ENCODE peak calls at places on chromosomes 7 and 10, in four cellular contexts. One of them, this sample, is unnamed.
A peak's percentile ranks its signal among the peaks of the same experiment; 100 is the strongest.

GRCh38 chr7:124784879-124785818 is 19.6 kb upstream of the GPR37 start:
- DNase-seq in GM13977: peak; percentile 46
- DNase-seq in HFFc6: peak; percentile 48
- DNase-seq in activated naive CD8-positive, alpha-beta T cell treated with anti-CD3 and anti-CD28 coated beads, Interleukin-2, amount 50 U/mL, for 16 hours: no peak
- DNase-seq in this sample: peak; percentile 14

GRCh38 chr7:14936530-14936929 is 34.0 kb upstream of the DGKB start:
- DNase-seq in GM13977: no peak
- DNase-seq in activated naive CD8-positive, alpha-beta T cell treated with anti-CD3 and anti-CD28 coated beads, Interleukin-2, amount 50 U/mL, for 16 hours: no peak
- DNase-seq in HFFc6: no peak
- DNase-seq in this sample: peak; percentile 63

GRCh38 chr7:40105879-40106473 is 28.4 kb downstream of the MPLKIP start:
- DNase-seq in activated naive CD8-positive, alpha-beta T cell treated with anti-CD3 and anti-CD28 coated beads, Interleukin-2, amount 50 U/mL, for 16 hours: no peak
- DNase-seq in GM13977: no peak
- DNase-seq in HFFc6: no peak
- DNase-seq in this sample: no peak

GRCh38 chr10:4391683-4392082 is 434.3 kb upstream of the AKR1E2 start:
- DNase-seq in GM13977: no peak
- DNase-seq in HFFc6: no peak
- DNase-seq in activated naive CD8-positive, alpha-beta T cell treated with anti-CD3 and anti-CD28 coated beads, Interleukin-2, amount 50 U/mL, for 16 hours: no peak
- DNase-seq in this sample: no peak

GRCh38 chr7:16099302-16099832 is 322.0 kb downstream of the CRPPA start:
- DNase-seq in activated naive CD8-positive, alpha-beta T cell treated with anti-CD3 and anti-CD28 coated beads, Interleukin-2, amount 50 U/mL, for 16 hours: no peak
- DNase-seq in HFFc6: no peak
- DNase-seq in GM13977: no peak
- DNase-seq in this sample: no peak

GRCh38 chr7:23268746-23269145 is 22.2 kb downstream of the GPNMB start:
- DNase-seq in GM13977: no peak
- DNase-seq in HFFc6: peak; percentile 13
- DNase-seq in activated naive CD8-positive, alpha-beta T cell treated with anti-CD3 and anti-CD28 coated beads, Interleukin-2, amount 50 U/mL, for 16 hours: no peak
- DNase-seq in this sample: no peak

GRCh38 chr10:101094113-101094512 is 32.3 kb downstream of the KAZALD1 start:
- DNase-seq in activated naive CD8-positive, alpha-beta T cell treated with anti-CD3 and anti-CD28 coated beads, Interleukin-2, amount 50 U/mL, for 16 hours: no peak
- DNase-seq in HFFc6: no peak
- DNase-seq in GM13977: no peak
- DNase-seq in this sample: no peak

GRCh38 chr7:1851731-1852531 is 181.9 kb downstream of the ELFN1 start:
- DNase-seq in GM13977: no peak
- DNase-seq in HFFc6: no peak
- DNase-seq in activated naive CD8-positive, alpha-beta T cell treated with anti-CD3 and anti-CD28 coated beads, Interleukin-2, amount 50 U/mL, for 16 hours: no peak
- DNase-seq in this sample: no peak

GRCh38 chr10:101708870-101709269 is 13.9 kb upstream of the FBXW4 start:
- DNase-seq in HFFc6: no peak
- DNase-seq in GM13977: no peak
- DNase-seq in activated naive CD8-positive, alpha-beta T cell treated with anti-CD3 and anti-CD28 coated beads, Interleukin-2, amount 50 U/mL, for 16 hours: no peak
- DNase-seq in this sample: no peak

GRCh38 chr7:16590424-16590823 is 55.1 kb downstream of the ANKMY2 start:
- DNase-seq in activated naive CD8-positive, alpha-beta T cell treated with anti-CD3 and anti-CD28 coated beads, Interleukin-2, amount 50 U/mL, for 16 hours: no peak
- DNase-seq in GM13977: no peak
- DNase-seq in HFFc6: no peak
- DNase-seq in this sample: no peak

GRCh38 chr10:50461834-50462233 is 161.9 kb downstream of the SGMS1 start:
- DNase-seq in GM13977: no peak
- DNase-seq in activated naive CD8-positive, alpha-beta T cell treated with anti-CD3 and anti-CD28 coated beads, Interleukin-2, amount 50 U/mL, for 16 hours: no peak
- DNase-seq in HFFc6: no peak
- DNase-seq in this sample: no peak

GRCh38 chr10:4651404-4652037 is 174.5 kb upstream of the AKR1E2 start:
- DNase-seq in HFFc6: no peak
- DNase-seq in activated naive CD8-positive, alpha-beta T cell treated with anti-CD3 and anti-CD28 coated beads, Interleukin-2, amount 50 U/mL, for 16 hours: no peak
- DNase-seq in GM13977: no peak
- DNase-seq in this sample: no peak

GRCh38 chr10:687583-688286 is 1.7 kb downstream of the DIP2C start:
- DNase-seq in GM13977: no peak
- DNase-seq in activated naive CD8-positive, alpha-beta T cell treated with anti-CD3 and anti-CD28 coated beads, Interleukin-2, amount 50 U/mL, for 16 hours: no peak
- DNase-seq in HFFc6: no peak
- DNase-seq in this sample: no peak

GRCh38 chr7:11373546-11374142 is 400.0 kb downstream of the PHF14 start:
- DNase-seq in activated naive CD8-positive, alpha-beta T cell treated with anti-CD3 and anti-CD28 coated beads, Interleukin-2, amount 50 U/mL, for 16 hours: no peak
- DNase-seq in HFFc6: no peak
- DNase-seq in GM13977: no peak
- DNase-seq in this sample: no peak

GRCh38 chr7:50730459-50731400 is 52.0 kb downstream of the GRB10 start:
- DNase-seq in HFFc6: no peak
- DNase-seq in activated naive CD8-positive, alpha-beta T cell treated with anti-CD3 and anti-CD28 coated beads, Interleukin-2, amount 50 U/mL, for 16 hours: no peak
- DNase-seq in GM13977: no peak
- DNase-seq in this sample: no peak

GRCh38 chr10:22436526-22436892 is 91.2 kb downstream of the SPAG6 start:
- DNase-seq in HFFc6: no peak
- DNase-seq in activated naive CD8-positive, alpha-beta T cell treated with anti-CD3 and anti-CD28 coated beads, Interleukin-2, amount 50 U/mL, for 16 hours: no peak
- DNase-seq in GM13977: no peak
- DNase-seq in this sample: no peak

GRCh38 chr10:43938810-43939209 is 290.1 kb upstream of the ZNF32 start:
- DNase-seq in GM13977: no peak
- DNase-seq in activated naive CD8-positive, alpha-beta T cell treated with anti-CD3 and anti-CD28 coated beads, Interleukin-2, amount 50 U/mL, for 16 hours: no peak
- DNase-seq in HFFc6: no peak
- DNase-seq in this sample: no peak

GRCh38 chr10:54614062-54614461 is 187.0 kb downstream of the PCDH15 start:
- DNase-seq in GM13977: no peak
- DNase-seq in HFFc6: no peak
- DNase-seq in activated naive CD8-positive, alpha-beta T cell treated with anti-CD3 and anti-CD28 coated beads, Interleukin-2, amount 50 U/mL, for 16 hours: no peak
- DNase-seq in this sample: no peak

GRCh38 chr10:78579995-78580394 is 488.8 kb upstream of the ZMIZ1 start:
- DNase-seq in GM13977: no peak
- DNase-seq in HFFc6: no peak
- DNase-seq in activated naive CD8-positive, alpha-beta T cell treated with anti-CD3 and anti-CD28 coated beads, Interleukin-2, amount 50 U/mL, for 16 hours: no peak
- DNase-seq in this sample: no peak

This sample was measured in GM04503.